ENCODE peak calls at places on chromosomes 5 and 9, in nine cellular contexts. One of them, this sample, is unnamed.

GRCh38 chr9:101034222-101034621 is 5.7 kb downstream of the PLPPR1 start:
- DNase-seq in NCI-H226: no peak
- DNase-seq in keratinocyte: no peak
- DNase-seq in stimulated activated CD4-positive, alpha-beta T cell treated with anti-CD3 and anti-CD28 coated beads, Interleukin-15, amount 100 ng/mL, for 1 hour: no peak
- DNase-seq in thyroid gland: no peak
- DNase-seq in HTR-8/SVneo: no peak
- DNase-seq in AG08395: no peak
- DNase-seq in cardiac muscle cell: no peak
- DNase-seq in AG09309: no peak
- DNase-seq in this sample: no peak

GRCh38 chr5:172768573-172769323 is 2.2 kb downstream of the DUSP1 start:
- DNase-seq in AG08395: no peak
- DNase-seq in thyroid gland: peak
- DNase-seq in HTR-8/SVneo: no peak
- DNase-seq in NCI-H226: peak
- DNase-seq in keratinocyte: no peak
- DNase-seq in AG09309: no peak
- DNase-seq in cardiac muscle cell: no peak
- DNase-seq in stimulated activated CD4-positive, alpha-beta T cell treated with anti-CD3 and anti-CD28 coated beads, Interleukin-15, amount 100 ng/mL, for 1 hour: no peak
- DNase-seq in this sample: peak

GRCh38 chr5:2032432-2032831 is 149.7 kb upstream of the IRX4 start:
- DNase-seq in stimulated activated CD4-positive, alpha-beta T cell treated with anti-CD3 and anti-CD28 coated beads, Interleukin-15, amount 100 ng/mL, for 1 hour: no peak
- DNase-seq in AG08395: no peak
- DNase-seq in HTR-8/SVneo: no peak
- DNase-seq in AG09309: no peak
- DNase-seq in NCI-H226: no peak
- DNase-seq in cardiac muscle cell: no peak
- DNase-seq in thyroid gland: no peak
- DNase-seq in keratinocyte: no peak
- DNase-seq in this sample: no peak

GRCh38 chr9:127971357-127972315 is 9.2 kb downstream of the EEIG1 start:
- DNase-seq in HTR-8/SVneo: no peak
- DNase-seq in cardiac muscle cell: no peak
- DNase-seq in NCI-H226: no peak
- DNase-seq in stimulated activated CD4-positive, alpha-beta T cell treated with anti-CD3 and anti-CD28 coated beads, Interleukin-15, amount 100 ng/mL, for 1 hour: no peak
- DNase-seq in AG09309: no peak
- DNase-seq in thyroid gland: no peak
- DNase-seq in AG08395: no peak
- DNase-seq in keratinocyte: no peak
- DNase-seq in this sample: no peak

GRCh38 chr9:89664896-89665329 is 60.1 kb downstream of the GADD45G start:
- DNase-seq in HTR-8/SVneo: no peak
- DNase-seq in cardiac muscle cell: no peak
- DNase-seq in stimulated activated CD4-positive, alpha-beta T cell treated with anti-CD3 and anti-CD28 coated beads, Interleukin-15, amount 100 ng/mL, for 1 hour: no peak
- DNase-seq in NCI-H226: no peak
- DNase-seq in AG09309: no peak
- DNase-seq in thyroid gland: peak
- DNase-seq in keratinocyte: no peak
- DNase-seq in AG08395: no peak
- DNase-seq in this sample: no peak

GRCh38 chr5:41510176-41510831 is at the start of gene PLCXD3:
- DNase-seq in cardiac muscle cell: peak
- DNase-seq in AG09309: no peak
- DNase-seq in HTR-8/SVneo: no peak
- DNase-seq in NCI-H226: no peak
- DNase-seq in stimulated activated CD4-positive, alpha-beta T cell treated with anti-CD3 and anti-CD28 coated beads, Interleukin-15, amount 100 ng/mL, for 1 hour: no peak
- DNase-seq in keratinocyte: no peak
- DNase-seq in AG08395: no peak
- DNase-seq in thyroid gland: no peak
- DNase-seq in this sample: no peak

GRCh38 chr9:19465571-19466267 is 56.9 kb downstream of the ACER2 start:
- DNase-seq in AG08395: no peak
- DNase-seq in thyroid gland: no peak
- DNase-seq in keratinocyte: no peak
- DNase-seq in NCI-H226: no peak
- DNase-seq in HTR-8/SVneo: no peak
- DNase-seq in AG09309: no peak
- DNase-seq in cardiac muscle cell: no peak
- DNase-seq in stimulated activated CD4-positive, alpha-beta T cell treated with anti-CD3 and anti-CD28 coated beads, Interleukin-15, amount 100 ng/mL, for 1 hour: no peak
- DNase-seq in this sample: no peak

GRCh38 chr5:80809451-80809850 is 150.7 kb upstream of the RASGRF2 start:
- DNase-seq in thyroid gland: peak
- DNase-seq in cardiac muscle cell: no peak
- DNase-seq in AG08395: no peak
- DNase-seq in keratinocyte: no peak
- DNase-seq in HTR-8/SVneo: no peak
- DNase-seq in stimulated activated CD4-positive, alpha-beta T cell treated with anti-CD3 and anti-CD28 coated beads, Interleukin-15, amount 100 ng/mL, for 1 hour: no peak
- DNase-seq in NCI-H226: no peak
- DNase-seq in AG09309: no peak
- DNase-seq in this sample: no peak

GRCh38 chr5:168525856-168526255 is 3.2 kb upstream of the FBLL1 start:
- DNase-seq in keratinocyte: no peak
- DNase-seq in stimulated activated CD4-positive, alpha-beta T cell treated with anti-CD3 and anti-CD28 coated beads, Interleukin-15, amount 100 ng/mL, for 1 hour: no peak
- DNase-seq in AG09309: no peak
- DNase-seq in HTR-8/SVneo: no peak
- DNase-seq in cardiac muscle cell: no peak
- DNase-seq in NCI-H226: no peak
- DNase-seq in AG08395: no peak
- DNase-seq in thyroid gland: no peak
- DNase-seq in this sample: no peak

GRCh38 chr9:128579194-128579593 is 26.8 kb downstream of the SPTAN1 start:
- DNase-seq in HTR-8/SVneo: no peak
- DNase-seq in thyroid gland: no peak
- DNase-seq in keratinocyte: no peak
- DNase-seq in cardiac muscle cell: no peak
- DNase-seq in AG09309: no peak
- DNase-seq in AG08395: no peak
- DNase-seq in stimulated activated CD4-positive, alpha-beta T cell treated with anti-CD3 and anti-CD28 coated beads, Interleukin-15, amount 100 ng/mL, for 1 hour: no peak
- DNase-seq in NCI-H226: no peak
- DNase-seq in this sample: no peak

GRCh38 chr5:174532453-174533126 is 191.8 kb upstream of the MSX2 start:
- DNase-seq in stimulated activated CD4-positive, alpha-beta T cell treated with anti-CD3 and anti-CD28 coated beads, Interleukin-15, amount 100 ng/mL, for 1 hour: no peak
- DNase-seq in keratinocyte: peak
- DNase-seq in AG09309: peak
- DNase-seq in AG08395: peak
- DNase-seq in HTR-8/SVneo: peak
- DNase-seq in NCI-H226: no peak
- DNase-seq in thyroid gland: peak
- DNase-seq in cardiac muscle cell: peak
- DNase-seq in this sample: peak

This sample was measured in Panc1.